ENCODE peak calls at places on chromosomes 5 and 9, in six cellular contexts. One of them, this sample, is unnamed. For H3K36me3, the result is how much of the 10 kb centered on the place peaks cover.

GRCh38 chr5:149677721-149678120 is 52.4 kb upstream of the PPARGC1B start:
- DNase-seq in neural progenitor cell: no peak
- DNase-seq in PC-3: no peak
- DNase-seq in astrocyte: no peak
- DNase-seq in fibroblast of lung: no peak
- DNase-seq in MM.1S: no peak
- DNase-seq in this sample: no peak

GRCh38 chr5:42581845-42582244 is 158.6 kb downstream of the GHR start:
- DNase-seq in astrocyte: no peak
- DNase-seq in MM.1S: no peak
- DNase-seq in neural progenitor cell: no peak
- DNase-seq in PC-3: no peak
- DNase-seq in fibroblast of lung: no peak
- DNase-seq in this sample: no peak

GRCh38 chr5:167814828-167815227 is 476.6 kb upstream of the WWC1 start:
- DNase-seq in MM.1S: no peak
- DNase-seq in PC-3: peak
- DNase-seq in fibroblast of lung: peak
- DNase-seq in neural progenitor cell: no peak
- DNase-seq in astrocyte: peak
- DNase-seq in this sample: peak

GRCh38 chr9:15311607-15312006 is 4.6 kb upstream of the TTC39B start:
- DNase-seq in PC-3: peak
- DNase-seq in MM.1S: no peak
- DNase-seq in neural progenitor cell: no peak
- DNase-seq in fibroblast of lung: no peak
- DNase-seq in astrocyte: no peak
- DNase-seq in this sample: no peak

GRCh38 chr9:134633362-134634142 is 8.1 kb upstream of the COL5A1 start:
- DNase-seq in fibroblast of lung: no peak
- DNase-seq in MM.1S: no peak
- DNase-seq in neural progenitor cell: no peak
- DNase-seq in PC-3: no peak
- DNase-seq in astrocyte: no peak
- DNase-seq in this sample: no peak

GRCh38 chr9:129008986-129009583 is 19.0 kb downstream of the SH3GLB2 start:
- DNase-seq in astrocyte: no peak
- DNase-seq in neural progenitor cell: no peak
- DNase-seq in PC-3: no peak
- DNase-seq in MM.1S: no peak
- DNase-seq in fibroblast of lung: no peak
- DNase-seq in this sample: no peak

GRCh38 chr9:112891521-112891920 is 845 bp upstream of the SLC46A2 start:
- DNase-seq in MM.1S: no peak
- DNase-seq in PC-3: no peak
- DNase-seq in fibroblast of lung: no peak
- DNase-seq in neural progenitor cell: no peak
- DNase-seq in astrocyte: no peak
- DNase-seq in this sample: no peak

GRCh38 chr5:127094161-127094560 is 20.9 kb upstream of the C5orf63 start:
- DNase-seq in neural progenitor cell: no peak
- DNase-seq in PC-3: no peak
- DNase-seq in astrocyte: no peak
- DNase-seq in MM.1S: no peak
- DNase-seq in fibroblast of lung: no peak
- DNase-seq in this sample: no peak

GRCh38 chr9:13896047-13896446 is 417.9 kb downstream of the NFIB start:
- DNase-seq in MM.1S: no peak
- DNase-seq in neural progenitor cell: no peak
- DNase-seq in astrocyte: no peak
- DNase-seq in PC-3: no peak
- DNase-seq in fibroblast of lung: peak
- DNase-seq in this sample: no peak

GRCh38 chr5:34923694-34924461 is 5.5 kb upstream of the DNAJC21 start:
- DNase-seq in astrocyte: peak
- DNase-seq in neural progenitor cell: no peak
- DNase-seq in MM.1S: no peak
- DNase-seq in PC-3: peak
- DNase-seq in fibroblast of lung: peak
- DNase-seq in this sample: peak

GRCh38 chr5:125376059-125376641 is 629.7 kb upstream of the ZNF608 start:
- DNase-seq in PC-3: no peak
- DNase-seq in MM.1S: no peak
- DNase-seq in neural progenitor cell: no peak
- DNase-seq in fibroblast of lung: no peak
- DNase-seq in astrocyte: no peak
- DNase-seq in this sample: no peak

GRCh38 chr9:88303785-88304495 is 84.3 kb upstream of the SPIN1 start:
- DNase-seq in MM.1S: no peak
- DNase-seq in astrocyte: peak
- DNase-seq in PC-3: peak
- DNase-seq in fibroblast of lung: peak
- DNase-seq in neural progenitor cell: no peak
- DNase-seq in this sample: peak

GRCh38 chr5:127031147-127031862 is 947 bp upstream of the MARCHF3 start:
- DNase-seq in fibroblast of lung: peak
- DNase-seq in neural progenitor cell: peak
- DNase-seq in astrocyte: no peak
- DNase-seq in PC-3: no peak
- DNase-seq in MM.1S: peak
- DNase-seq in this sample: no peak

GRCh38 chr5:68484307-68485068 is 268.9 kb downstream of the PIK3R1 start:
- DNase-seq in neural progenitor cell: no peak
- DNase-seq in astrocyte: peak
- DNase-seq in MM.1S: no peak
- DNase-seq in PC-3: no peak
- DNase-seq in fibroblast of lung: peak
- DNase-seq in this sample: peak

GRCh38 chr9:129076640-129077037 is 4.3 kb upstream of the DOLPP1 start:
- DNase-seq in fibroblast of lung: no peak
- DNase-seq in neural progenitor cell: no peak
- DNase-seq in PC-3: no peak
- DNase-seq in astrocyte: no peak
- DNase-seq in MM.1S: no peak
- DNase-seq in this sample: no peak

GRCh38 chr5:79269733-79270166 is 33.8 kb downstream of the JMY start:
- DNase-seq in fibroblast of lung: no peak
- DNase-seq in neural progenitor cell: no peak
- DNase-seq in PC-3: no peak
- DNase-seq in MM.1S: no peak
- DNase-seq in astrocyte: no peak
- DNase-seq in this sample: no peak

GRCh38 chr5:172642046-172642409 is 965 bp downstream of the NEURL1B start:
- DNase-seq in MM.1S: no peak
- DNase-seq in fibroblast of lung: peak
- DNase-seq in astrocyte: no peak
- DNase-seq in PC-3: no peak
- DNase-seq in neural progenitor cell: no peak
- DNase-seq in this sample: no peak

GRCh38 chr9:84670106-84670800 is 724 bp downstream of the NTRK2 start:
- DNase-seq in PC-3: no peak
- DNase-seq in MM.1S: peak
- DNase-seq in astrocyte: peak
- DNase-seq in neural progenitor cell: peak
- DNase-seq in fibroblast of lung: peak
- DNase-seq in this sample: peak

GRCh38 chr9:84669293-84670105 is at the start of gene NTRK2:
- DNase-seq in astrocyte: peak
- DNase-seq in PC-3: no peak
- DNase-seq in MM.1S: peak
- DNase-seq in neural progenitor cell: peak
- DNase-seq in fibroblast of lung: peak
- DNase-seq in this sample: peak

GRCh38 chr9:84668204-84669007 is 1.1 kb upstream of the NTRK2 start:
- DNase-seq in astrocyte: peak
- DNase-seq in fibroblast of lung: peak
- DNase-seq in neural progenitor cell: peak
- DNase-seq in MM.1S: peak
- DNase-seq in PC-3: peak
- DNase-seq in this sample: peak

GRCh38 chr9:84667571-84668203 is 1.8 kb upstream of the NTRK2 start:
- DNase-seq in PC-3: no peak
- DNase-seq in MM.1S: peak
- DNase-seq in astrocyte: peak
- DNase-seq in fibroblast of lung: peak
- DNase-seq in neural progenitor cell: peak
- DNase-seq in this sample: peak

DNA sequence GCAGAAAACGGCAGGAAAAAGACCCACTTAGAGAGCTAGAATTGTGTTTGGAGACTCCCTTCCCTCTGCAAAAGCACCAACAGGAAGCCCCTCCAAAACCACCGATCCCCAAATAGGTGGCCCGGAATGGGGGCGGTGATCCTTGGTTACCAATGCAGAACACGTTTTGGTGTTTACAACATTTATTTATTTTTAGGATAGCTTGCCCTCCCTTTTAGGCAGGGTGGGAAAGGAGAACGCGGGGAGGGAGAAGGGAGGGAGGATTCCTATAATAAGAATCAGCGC is 579 bp upstream of the NTRK2 start:
- DNase-seq in MM.1S: no peak
- DNase-seq in fibroblast of lung: no peak
- DNase-seq in PC-3: no peak
- DNase-seq in neural progenitor cell: no peak
- DNase-seq in astrocyte: no peak
- DNase-seq in this sample: no peak
- H3K4me3 ChIP-seq in MM.1S: peak
- H3K4me3 ChIP-seq in fibroblast of lung: peak
- H3K4me3 ChIP-seq in PC-3: no peak
- H3K4me3 ChIP-seq in neural progenitor cell: peak
- H3K4me3 ChIP-seq in astrocyte: peak
- H3K4me3 ChIP-seq in this sample: peak

GRCh38 chr5:32132757-32133156 is 41.4 kb downstream of the GOLPH3 start:
- DNase-seq in PC-3: no peak
- DNase-seq in fibroblast of lung: no peak
- DNase-seq in astrocyte: no peak
- DNase-seq in neural progenitor cell: no peak
- DNase-seq in MM.1S: no peak
- DNase-seq in this sample: no peak
- H3K36me3 ChIP-seq in PC-3: under half
- H3K36me3 ChIP-seq in fibroblast of lung: under half
- H3K36me3 ChIP-seq in astrocyte: under half
- H3K36me3 ChIP-seq in neural progenitor cell: under half
- H3K36me3 ChIP-seq in MM.1S: under half
- H3K36me3 ChIP-seq in this sample: under half

GRCh38 chr9:136011376-136011702 is 50.2 kb upstream of the UBAC1 start:
- DNase-seq in astrocyte: no peak
- DNase-seq in neural progenitor cell: no peak
- DNase-seq in PC-3: no peak
- DNase-seq in MM.1S: no peak
- DNase-seq in fibroblast of lung: no peak
- DNase-seq in this sample: no peak
- H3K9ac ChIP-seq in astrocyte: no peak
- H3K9ac ChIP-seq in neural progenitor cell: no peak
- H3K9ac ChIP-seq in PC-3: no peak
- H3K9ac ChIP-seq in MM.1S: no peak
- H3K9ac ChIP-seq in fibroblast of lung: no peak
- H3K9ac ChIP-seq in this sample: no peak

DNA sequence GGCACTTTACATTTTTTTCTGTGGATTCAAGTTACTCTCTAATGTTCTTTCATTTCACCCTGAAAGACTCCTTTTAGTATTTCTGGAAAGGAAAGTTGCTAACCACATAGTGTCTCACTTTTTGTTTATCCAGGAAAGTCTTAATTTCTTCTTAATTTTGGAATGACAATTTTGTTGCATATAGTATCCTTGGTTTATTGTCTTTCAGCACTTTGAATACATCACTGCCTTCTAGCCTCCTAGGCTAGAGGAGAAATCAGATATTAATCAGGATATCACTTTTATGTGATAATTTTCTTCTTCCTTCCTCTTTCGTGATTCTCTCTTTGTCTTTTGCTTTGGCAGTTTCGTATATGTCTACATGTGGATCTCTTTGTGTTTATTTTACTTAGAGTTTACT is 11.4 kb downstream of the ADGRV1 start:
- DNase-seq in neural progenitor cell: no peak
- DNase-seq in MM.1S: no peak
- DNase-seq in astrocyte: no peak
- DNase-seq in fibroblast of lung: no peak
- DNase-seq in PC-3: no peak
- DNase-seq in this sample: no peak
- H3K4me3 ChIP-seq in neural progenitor cell: no peak
- H3K4me3 ChIP-seq in MM.1S: no peak
- H3K4me3 ChIP-seq in astrocyte: no peak
- H3K4me3 ChIP-seq in fibroblast of lung: no peak
- H3K4me3 ChIP-seq in PC-3: no peak
- H3K4me3 ChIP-seq in this sample: no peak

DNA sequence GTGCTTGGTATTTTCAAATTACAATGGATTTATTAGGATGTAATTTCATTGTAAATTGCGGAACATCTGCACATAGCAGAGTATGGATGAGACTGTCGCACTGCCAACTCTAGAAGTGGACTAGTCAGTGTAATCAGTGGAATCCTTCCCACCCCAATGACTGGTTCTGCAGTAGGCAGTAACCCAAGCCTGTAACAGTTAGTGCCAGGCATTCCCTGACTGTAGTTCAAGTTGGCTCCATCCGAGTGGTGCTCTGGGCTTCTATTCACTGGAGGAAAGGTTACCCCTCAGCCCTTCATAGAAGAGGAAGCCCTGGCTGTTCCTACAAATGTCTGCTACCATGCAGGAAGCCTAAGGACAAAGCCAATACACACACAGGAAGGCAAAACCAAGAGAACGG is 23.2 kb downstream of the AK3 start:
- DNase-seq in neural progenitor cell: no peak
- DNase-seq in PC-3: no peak
- DNase-seq in astrocyte: no peak
- DNase-seq in MM.1S: no peak
- DNase-seq in fibroblast of lung: no peak
- DNase-seq in this sample: no peak
- H3K36me3 ChIP-seq in neural progenitor cell: under half
- H3K36me3 ChIP-seq in PC-3: under half
- H3K36me3 ChIP-seq in astrocyte: under half
- H3K36me3 ChIP-seq in MM.1S: under half
- H3K36me3 ChIP-seq in fibroblast of lung: under half
- H3K36me3 ChIP-seq in this sample: half or more

DNA sequence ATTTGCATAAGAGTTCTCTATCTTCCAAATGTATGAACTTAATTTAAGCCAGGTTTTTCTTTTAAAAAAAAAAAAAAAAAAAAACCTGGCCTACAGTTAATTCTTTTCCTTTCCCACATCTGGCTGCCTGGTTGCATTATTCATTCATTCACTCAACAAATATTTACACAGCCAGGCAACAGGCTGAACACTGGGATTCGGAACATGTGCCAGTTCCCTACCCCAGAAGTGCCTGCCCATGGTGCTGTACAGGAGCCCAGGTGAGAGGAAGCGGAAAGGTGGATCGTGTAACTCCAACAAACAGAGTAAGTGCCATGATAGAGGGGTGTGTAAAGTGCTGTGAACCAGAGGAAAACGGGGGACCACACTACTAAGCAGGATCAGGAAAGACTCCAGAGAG is 93.6 kb downstream of the CDK5RAP2 start:
- DNase-seq in astrocyte: no peak
- DNase-seq in neural progenitor cell: no peak
- DNase-seq in PC-3: peak
- DNase-seq in MM.1S: no peak
- DNase-seq in fibroblast of lung: no peak
- DNase-seq in this sample: peak
- H3K9ac ChIP-seq in astrocyte: no peak
- H3K9ac ChIP-seq in neural progenitor cell: no peak
- H3K9ac ChIP-seq in PC-3: no peak
- H3K9ac ChIP-seq in MM.1S: no peak
- H3K9ac ChIP-seq in fibroblast of lung: no peak
- H3K9ac ChIP-seq in this sample: no peak

This sample was measured in adipocyte.